ENCODE peak calls at places on chromosomes 12 and 14, in six cellular contexts. M is neuronal stem cell, O is IMR-90, Z is H9, N is mesenchymal stem cell, W is mesendoderm. U is an unnamed sample.

GRCh38 chr12:117124421-117125274 is 25.4 kb upstream of the TESC start:
- DNase-seq in Z (no peak), O (no peak), W (no peak), N (peak; percentile 39), M (no peak), U (no peak)

GRCh38 chr12:5956987-5957386 is 11.9 kb upstream of the ANO2 start:
- DNase-seq in M (no peak), W (no peak), N (no peak), O (no peak), Z (no peak), U (no peak)

GRCh38 chr12:49043856-49044258 is 16.7 kb downstream of the KMT2D start:
- DNase-seq in O (peak; percentile 40), N (peak; percentile 56), W (peak; percentile 79), Z (peak; percentile 85), M (peak; percentile 44), U (no peak)

GRCh38 chr14:65169351-65169750 is 67.0 kb upstream of the MAX start:
- DNase-seq in N (peak; percentile 71), W (no peak), M (no peak), Z (no peak), O (peak; percentile 89), U (no peak)

GRCh38 chr14:101135796-101136742 is 232.5 kb upstream of the RTL1 start:
- DNase-seq in O (no peak), N (no peak), W (no peak), M (no peak), Z (no peak), U (no peak)

GRCh38 chr14:81529391-81529790 is 4.3 kb downstream of the SEL1L start:
- DNase-seq in M (no peak), Z (no peak), O (peak; percentile 63), N (peak; percentile 43), W (no peak), U (no peak)

GRCh38 chr14:91830777-91831176 is 36.6 kb downstream of the TC2N start:
- DNase-seq in Z (peak; percentile 56), O (no peak), N (no peak), W (peak; percentile 54), M (no peak), U (peak; percentile 33)

GRCh38 chr12:65434737-65435136 is 156.3 kb downstream of the MSRB3 start:
- DNase-seq in O (no peak), M (no peak), Z (no peak), N (no peak), W (no peak), U (no peak)

GRCh38 chr14:105023791-105024480 is 3.1 kb upstream of the CDCA4 start:
- DNase-seq in Z (no peak), W (no peak), M (no peak), N (peak; percentile 62), O (peak; percentile 73), U (no peak)

GRCh38 chr12:48029811-48030650 is 25.8 kb upstream of the COL2A1 start:
- DNase-seq in N (no peak), O (no peak), M (no peak), Z (no peak), W (no peak), U (no peak)

GRCh38 chr12:48027183-48028002 is 23.1 kb upstream of the COL2A1 start:
- DNase-seq in M (peak; percentile 84), O (no peak), N (no peak), W (peak; percentile 58), Z (no peak), U (no peak)

GRCh38 chr12:48028541-48029400 is 24.5 kb upstream of the COL2A1 start:
- DNase-seq in N (no peak), M (no peak), O (no peak), Z (no peak), W (no peak), U (no peak)

GRCh38 chr12:48031135-48031960 is 27.1 kb upstream of the COL2A1 start:
- DNase-seq in Z (peak; percentile 64), N (no peak), O (no peak), M (no peak), W (peak; percentile 77), U (no peak)

GRCh38 chr12:48029401-48029770 is 25.1 kb upstream of the COL2A1 start:
- DNase-seq in W (no peak), Z (no peak), M (no peak), N (no peak), O (no peak), U (no peak)
- H2AK5ac ChIP-seq in W (no peak overlapping the region), Z (no peak overlapping the region), M (peak overlapping the region; percentile 58), N (no peak overlapping the region), O (no peak overlapping the region), U (no peak overlapping the region)

DNA sequence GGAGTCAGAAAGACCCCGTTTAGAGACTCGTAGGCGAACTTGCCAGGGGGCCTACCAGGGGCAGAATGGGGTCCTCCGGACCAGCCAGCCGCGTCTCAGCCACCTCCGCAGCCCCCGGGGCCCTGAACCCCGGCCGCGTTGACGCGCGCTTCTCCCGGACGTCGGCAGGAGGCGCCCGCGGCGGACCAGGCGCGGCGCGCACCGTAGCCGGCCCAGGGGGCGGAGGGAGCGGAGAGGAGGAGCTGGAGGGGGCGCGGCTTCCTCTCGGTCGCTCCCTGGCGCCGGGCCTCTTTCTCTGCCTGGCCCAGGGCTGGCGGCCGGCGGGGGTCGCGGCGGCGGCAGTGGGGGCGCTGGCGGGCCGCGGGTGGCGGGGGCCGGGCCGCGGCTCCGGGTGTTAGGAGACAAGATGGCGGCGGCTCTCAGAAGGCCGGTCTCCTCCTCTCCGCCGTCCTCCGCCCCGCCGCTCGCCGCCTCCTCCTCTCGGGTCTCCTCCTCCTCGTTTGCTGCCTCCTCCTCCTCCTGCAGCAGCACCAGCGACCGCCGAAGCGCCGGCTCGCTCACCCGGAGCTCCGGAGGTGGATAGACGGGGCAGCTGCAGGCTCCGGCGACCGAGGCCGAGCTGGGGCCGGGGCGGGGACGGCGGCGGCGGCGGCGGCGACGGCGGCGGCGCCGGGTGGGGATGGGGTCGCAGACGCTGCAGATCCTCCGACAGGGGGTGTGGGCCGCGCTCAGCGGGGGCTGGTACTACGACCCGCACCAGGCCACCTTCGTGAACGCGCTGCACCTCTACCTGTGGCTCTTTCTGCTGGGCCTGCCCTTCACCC is at the start of gene PCNX1:
- DNase-seq in O (peak; percentile 79), W (peak; percentile 93), Z (peak; percentile 91), N (peak; percentile 86), M (peak; percentile 86), U (peak; percentile 64)
- H2AK5ac ChIP-seq in O (no peak within 1 kb of the TSS), W (no peak within 1 kb of the TSS), Z (no peak within 1 kb of the TSS), N (no peak within 1 kb of the TSS), M (peak within 1 kb of the TSS; percentile 85), U (no peak within 1 kb of the TSS)

DNA sequence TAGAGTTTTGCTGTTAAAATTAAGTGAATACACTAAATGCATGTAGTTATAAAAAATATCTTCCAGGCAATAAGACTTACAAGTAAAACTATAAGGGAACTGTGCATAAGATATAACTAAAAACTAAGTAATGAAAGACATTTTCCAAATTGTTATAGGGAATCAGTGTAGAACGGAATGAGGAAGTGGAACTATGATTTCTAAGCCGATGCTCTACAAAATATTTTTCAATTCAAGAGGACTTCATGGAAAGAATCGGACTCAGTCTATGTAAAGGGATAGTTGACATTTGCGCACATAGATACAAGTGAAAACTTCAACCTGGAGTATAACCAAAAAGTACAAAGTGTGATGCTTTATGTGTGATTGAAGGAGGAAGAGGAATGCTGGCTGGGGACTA is 40.1 kb upstream of the KIF21A start:
- DNase-seq in Z (no peak), O (no peak), W (no peak), M (no peak), N (no peak), U (no peak)
- H2AK5ac ChIP-seq in Z (no peak overlapping the region), O (no peak overlapping the region), W (no peak overlapping the region), M (no peak overlapping the region), N (no peak overlapping the region), U (no peak overlapping the region)

GRCh38 chr12:69935651-69936100 is 110.6 kb downstream of the MYRFL start:
- DNase-seq in Z (no peak), W (peak; percentile 57), N (no peak), M (no peak), O (no peak), U (no peak)

GRCh38 chr12:69933115-69933552 is 108.1 kb downstream of the MYRFL start:
- DNase-seq in M (no peak), Z (peak; percentile 93), W (peak; percentile 86), O (no peak), N (no peak), U (peak; percentile 70)

GRCh38 chr12:69932154-69932553 is 107.1 kb downstream of the MYRFL start:
- DNase-seq in N (no peak), M (no peak), O (no peak), Z (peak; percentile 62), W (peak; percentile 95), U (no peak)

GRCh38 chr12:69936214-69936731 is 111.2 kb downstream of the MYRFL start:
- DNase-seq in Z (peak; percentile 85), W (peak; percentile 94), N (no peak), M (no peak), O (no peak), U (peak; percentile 23)

DNA sequence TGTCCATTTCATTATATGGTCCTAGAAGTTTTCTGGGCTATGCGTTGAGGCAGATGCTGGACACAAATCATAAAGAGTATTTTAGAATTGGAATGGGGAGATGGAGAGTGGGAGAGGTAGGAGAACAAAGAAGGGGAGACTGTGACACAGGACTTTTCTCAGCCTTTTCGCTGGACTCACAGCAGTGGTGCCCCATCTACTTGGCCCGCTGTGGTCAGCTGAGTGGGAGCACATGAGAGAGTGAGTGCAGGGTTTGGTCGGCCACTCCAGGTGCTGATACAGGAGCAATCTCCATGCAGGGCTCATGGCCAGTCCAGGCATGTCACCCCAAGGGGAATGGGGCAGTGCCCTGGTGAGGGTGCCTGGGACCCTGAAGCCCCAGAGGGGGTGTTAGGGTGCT is 109.0 kb downstream of the MYRFL start:
- DNase-seq in W (no peak), M (no peak), O (no peak), N (no peak), Z (no peak), U (no peak)
- H2AK5ac ChIP-seq in W (peak overlapping the region; percentile 84), M (peak overlapping the region; percentile 68), O (no peak overlapping the region), N (no peak overlapping the region), Z (no peak overlapping the region), U (peak overlapping the region; percentile 98)

GRCh38 chr14:38731962-38732361 is 371.1 kb downstream of the SEC23A start:
- DNase-seq in O (no peak), Z (no peak), N (no peak), W (no peak), M (no peak), U (no peak)

GRCh38 chr14:38737657-38738056 is 365.4 kb downstream of the SEC23A start:
- DNase-seq in M (no peak), N (no peak), W (no peak), O (no peak), Z (peak; percentile 31), U (no peak)

GRCh38 chr14:38730420-38730819 is 372.6 kb downstream of the SEC23A start:
- DNase-seq in Z (no peak), M (no peak), O (no peak), N (no peak), W (no peak), U (no peak)

DNA sequence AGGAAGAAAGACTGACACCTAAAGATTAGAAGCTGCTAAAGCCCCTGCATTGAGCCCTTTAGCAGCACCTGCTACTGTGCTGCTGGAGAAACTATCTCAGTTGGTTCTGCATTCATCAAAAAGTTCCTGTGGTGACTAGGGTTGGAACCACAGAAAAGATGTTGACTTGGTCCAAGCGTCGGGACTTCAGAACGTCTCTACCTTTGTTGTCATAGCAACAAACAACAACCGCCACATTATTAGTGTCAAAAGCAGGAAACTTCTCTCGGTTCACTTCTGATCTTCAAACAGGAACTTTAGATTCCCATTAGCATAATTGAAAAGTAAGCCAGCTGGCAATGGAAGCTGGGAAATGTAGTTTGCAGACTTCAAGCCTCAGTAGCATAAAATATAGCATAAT is 368.0 kb downstream of the SEC23A start:
- DNase-seq in M (no peak), Z (no peak), O (no peak), N (no peak), W (no peak), U (no peak)
- H2AK5ac ChIP-seq in M (no peak overlapping the region), Z (no peak overlapping the region), O (no peak overlapping the region), N (no peak overlapping the region), W (no peak overlapping the region), U (no peak overlapping the region)

GRCh38 chr12:9651265-9651729 is 18.2 kb upstream of the CLEC2D start:
- DNase-seq in O (peak; percentile 67), Z (no peak), W (peak; percentile 44), N (peak; percentile 65), M (no peak), U (no peak)
- H2AK5ac ChIP-seq in O (peak overlapping the region; percentile 40), Z (no peak overlapping the region), W (no peak overlapping the region), N (peak overlapping the region; percentile 33), M (no peak overlapping the region), U (peak overlapping the region; percentile 42)

U was measured in H1.